ENCODE peak calls at places on chromosomes 16 and 17, in ten cellular contexts. One of them, this sample, is unnamed.

GRCh38 chr16:58493756-58494431 is 6.0 kb upstream of the NDRG4 start:
- DNase-seq in upper lobe of left lung: peak
- DNase-seq in transverse colon: no peak
- DNase-seq in breast epithelium: no peak
- DNase-seq in HCT116: no peak
- DNase-seq in K562: no peak
- DNase-seq in GM12892: no peak
- DNase-seq in stomach: no peak
- DNase-seq in GM12891: no peak
- DNase-seq in sigmoid colon: no peak
- DNase-seq in this sample: no peak

GRCh38 chr17:28875856-28876564 is 21.2 kb downstream of the ERAL1 start:
- DNase-seq in HCT116: no peak
- DNase-seq in GM12891: no peak
- DNase-seq in transverse colon: no peak
- DNase-seq in K562: no peak
- DNase-seq in stomach: no peak
- DNase-seq in GM12892: no peak
- DNase-seq in upper lobe of left lung: no peak
- DNase-seq in sigmoid colon: no peak
- DNase-seq in breast epithelium: no peak
- DNase-seq in this sample: no peak

GRCh38 chr16:87708181-87708580 is 57.6 kb downstream of the KLHDC4 start:
- DNase-seq in GM12891: no peak
- DNase-seq in breast epithelium: no peak
- DNase-seq in HCT116: no peak
- DNase-seq in GM12892: no peak
- DNase-seq in K562: no peak
- DNase-seq in sigmoid colon: no peak
- DNase-seq in upper lobe of left lung: peak
- DNase-seq in stomach: no peak
- DNase-seq in transverse colon: no peak
- DNase-seq in this sample: no peak

GRCh38 chr17:75539969-75540729 is 14.7 kb downstream of the LLGL2 start:
- DNase-seq in GM12891: no peak
- DNase-seq in upper lobe of left lung: peak
- DNase-seq in stomach: no peak
- DNase-seq in breast epithelium: no peak
- DNase-seq in transverse colon: no peak
- DNase-seq in sigmoid colon: no peak
- DNase-seq in HCT116: no peak
- DNase-seq in K562: no peak
- DNase-seq in GM12892: no peak
- DNase-seq in this sample: no peak

GRCh38 chr17:31919802-31920525 is 16.8 kb upstream of the SUZ12 start:
- DNase-seq in transverse colon: no peak
- DNase-seq in upper lobe of left lung: no peak
- DNase-seq in sigmoid colon: no peak
- DNase-seq in breast epithelium: no peak
- DNase-seq in GM12892: no peak
- DNase-seq in HCT116: no peak
- DNase-seq in stomach: no peak
- DNase-seq in GM12891: no peak
- DNase-seq in K562: no peak
- DNase-seq in this sample: no peak

GRCh38 chr17:60154616-60155426 is 5.0 kb downstream of the CA4 start:
- DNase-seq in breast epithelium: no peak
- DNase-seq in K562: no peak
- DNase-seq in transverse colon: no peak
- DNase-seq in upper lobe of left lung: no peak
- DNase-seq in sigmoid colon: no peak
- DNase-seq in GM12891: no peak
- DNase-seq in GM12892: no peak
- DNase-seq in HCT116: no peak
- DNase-seq in stomach: peak
- DNase-seq in this sample: no peak

GRCh38 chr17:7982171-7982570 is 20.2 kb upstream of the GUCY2D start:
- DNase-seq in HCT116: no peak
- DNase-seq in GM12891: no peak
- DNase-seq in transverse colon: no peak
- DNase-seq in GM12892: no peak
- DNase-seq in stomach: no peak
- DNase-seq in breast epithelium: no peak
- DNase-seq in sigmoid colon: peak
- DNase-seq in upper lobe of left lung: no peak
- DNase-seq in K562: no peak
- DNase-seq in this sample: no peak

GRCh38 chr17:49986396-49987289 is 8.4 kb downstream of the DLX3 start:
- DNase-seq in K562: no peak
- DNase-seq in stomach: no peak
- DNase-seq in sigmoid colon: peak
- DNase-seq in HCT116: no peak
- DNase-seq in breast epithelium: no peak
- DNase-seq in upper lobe of left lung: no peak
- DNase-seq in GM12892: no peak
- DNase-seq in transverse colon: no peak
- DNase-seq in GM12891: no peak
- DNase-seq in this sample: no peak

GRCh38 chr16:17938546-17938945 is 398.0 kb downstream of the NPIPA8 start:
- DNase-seq in GM12892: no peak
- DNase-seq in breast epithelium: no peak
- DNase-seq in GM12891: no peak
- DNase-seq in sigmoid colon: no peak
- DNase-seq in stomach: no peak
- DNase-seq in transverse colon: no peak
- DNase-seq in HCT116: no peak
- DNase-seq in K562: no peak
- DNase-seq in upper lobe of left lung: no peak
- DNase-seq in this sample: no peak

GRCh38 chr16:17940584-17940983 is 396.0 kb downstream of the NPIPA8 start:
- DNase-seq in GM12892: no peak
- DNase-seq in transverse colon: no peak
- DNase-seq in HCT116: no peak
- DNase-seq in K562: no peak
- DNase-seq in sigmoid colon: no peak
- DNase-seq in GM12891: no peak
- DNase-seq in breast epithelium: no peak
- DNase-seq in stomach: no peak
- DNase-seq in upper lobe of left lung: no peak
- DNase-seq in this sample: no peak

GRCh38 chr16:17942067-17942466 is 394.5 kb downstream of the NPIPA8 start:
- DNase-seq in HCT116: no peak
- DNase-seq in K562: no peak
- DNase-seq in sigmoid colon: no peak
- DNase-seq in GM12891: no peak
- DNase-seq in upper lobe of left lung: no peak
- DNase-seq in stomach: no peak
- DNase-seq in breast epithelium: no peak
- DNase-seq in transverse colon: no peak
- DNase-seq in GM12892: no peak
- DNase-seq in this sample: no peak

GRCh38 chr16:17939052-17939673 is 397.4 kb downstream of the NPIPA8 start:
- DNase-seq in K562: no peak
- DNase-seq in stomach: no peak
- DNase-seq in GM12892: no peak
- DNase-seq in upper lobe of left lung: no peak
- DNase-seq in breast epithelium: no peak
- DNase-seq in sigmoid colon: no peak
- DNase-seq in transverse colon: no peak
- DNase-seq in HCT116: no peak
- DNase-seq in GM12891: no peak
- DNase-seq in this sample: no peak

DNA sequence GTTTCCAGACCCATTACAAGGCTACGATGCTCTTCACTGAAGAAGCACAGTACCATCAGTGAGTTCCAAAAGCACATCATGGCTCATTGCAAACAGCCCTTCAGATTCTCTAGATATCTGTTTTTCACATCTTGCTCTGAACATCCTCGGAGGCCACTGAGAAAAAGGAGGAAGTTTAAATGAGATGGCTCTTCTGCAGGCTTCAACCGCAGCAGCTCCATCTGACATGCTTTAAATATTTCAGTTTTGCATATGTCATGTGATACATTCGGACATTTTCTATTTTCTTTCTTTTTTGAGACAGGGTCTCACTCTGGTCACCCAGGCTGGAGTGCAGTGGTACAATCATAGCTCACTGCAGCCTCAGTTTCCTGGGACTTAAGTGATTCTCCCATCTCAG is 396.8 kb downstream of the NPIPA8 start:
- DNase-seq in sigmoid colon: no peak
- DNase-seq in GM12891: no peak
- DNase-seq in GM12892: no peak
- DNase-seq in K562: no peak
- DNase-seq in breast epithelium: no peak
- DNase-seq in upper lobe of left lung: no peak
- DNase-seq in HCT116: no peak
- DNase-seq in transverse colon: no peak
- DNase-seq in stomach: no peak
- DNase-seq in this sample: no peak
- TF ChIP-seq POLR2AphosphoS5 in sigmoid colon: no peak
- TF ChIP-seq POLR2AphosphoS5 in GM12891: no peak
- TF ChIP-seq POLR2AphosphoS5 in GM12892: peak
- TF ChIP-seq POLR2AphosphoS5 in K562: no peak
- TF ChIP-seq POLR2AphosphoS5 in breast epithelium: no peak
- TF ChIP-seq POLR2AphosphoS5 in upper lobe of left lung: no peak
- TF ChIP-seq POLR2AphosphoS5 in HCT116: no peak
- TF ChIP-seq POLR2AphosphoS5 in transverse colon: no peak
- TF ChIP-seq POLR2AphosphoS5 in stomach: no peak
- TF ChIP-seq POLR2AphosphoS5 in this sample: no peak

GRCh38 chr17:62626719-62627218 is 701 bp upstream of the MRC2 start:
- DNase-seq in breast epithelium: no peak
- DNase-seq in stomach: no peak
- DNase-seq in GM12891: peak
- DNase-seq in K562: peak
- DNase-seq in upper lobe of left lung: no peak
- DNase-seq in transverse colon: no peak
- DNase-seq in HCT116: no peak
- DNase-seq in GM12892: no peak
- DNase-seq in sigmoid colon: peak
- DNase-seq in this sample: no peak

GRCh38 chr17:62627904-62628603 is 584 bp downstream of the MRC2 start:
- DNase-seq in transverse colon: peak
- DNase-seq in K562: peak
- DNase-seq in sigmoid colon: peak
- DNase-seq in stomach: no peak
- DNase-seq in HCT116: no peak
- DNase-seq in GM12891: peak
- DNase-seq in upper lobe of left lung: peak
- DNase-seq in GM12892: peak
- DNase-seq in breast epithelium: peak
- DNase-seq in this sample: peak

GRCh38 chr17:62625870-62626200 is 1.6 kb upstream of the MRC2 start:
- DNase-seq in stomach: no peak
- DNase-seq in sigmoid colon: no peak
- DNase-seq in K562: no peak
- DNase-seq in GM12891: no peak
- DNase-seq in upper lobe of left lung: no peak
- DNase-seq in HCT116: no peak
- DNase-seq in breast epithelium: no peak
- DNase-seq in GM12892: no peak
- DNase-seq in transverse colon: no peak
- DNase-seq in this sample: no peak

GRCh38 chr17:62628845-62629555 is 1.5 kb downstream of the MRC2 start:
- DNase-seq in stomach: no peak
- DNase-seq in transverse colon: no peak
- DNase-seq in K562: peak
- DNase-seq in upper lobe of left lung: no peak
- DNase-seq in GM12891: no peak
- DNase-seq in HCT116: no peak
- DNase-seq in sigmoid colon: no peak
- DNase-seq in GM12892: no peak
- DNase-seq in breast epithelium: peak
- DNase-seq in this sample: no peak

GRCh38 chr17:62627219-62627903 is at the start of gene MRC2:
- DNase-seq in sigmoid colon: peak
- DNase-seq in HCT116: peak
- DNase-seq in transverse colon: peak
- DNase-seq in GM12892: peak
- DNase-seq in upper lobe of left lung: peak
- DNase-seq in breast epithelium: peak
- DNase-seq in K562: peak
- DNase-seq in stomach: no peak
- DNase-seq in GM12891: peak
- DNase-seq in this sample: peak
- TF ChIP-seq POLR2AphosphoS5 in sigmoid colon: peak
- TF ChIP-seq POLR2AphosphoS5 in HCT116: peak
- TF ChIP-seq POLR2AphosphoS5 in transverse colon: no peak
- TF ChIP-seq POLR2AphosphoS5 in GM12892: no peak
- TF ChIP-seq POLR2AphosphoS5 in upper lobe of left lung: peak
- TF ChIP-seq POLR2AphosphoS5 in breast epithelium: no peak
- TF ChIP-seq POLR2AphosphoS5 in K562: no peak
- TF ChIP-seq POLR2AphosphoS5 in stomach: no peak
- TF ChIP-seq POLR2AphosphoS5 in GM12891: no peak
- TF ChIP-seq POLR2AphosphoS5 in this sample: no peak

GRCh38 chr17:43402078-43402477 is 3.3 kb downstream of the ARL4D start:
- DNase-seq in HCT116: no peak
- DNase-seq in breast epithelium: no peak
- DNase-seq in stomach: no peak
- DNase-seq in upper lobe of left lung: no peak
- DNase-seq in sigmoid colon: peak
- DNase-seq in GM12892: no peak
- DNase-seq in K562: no peak
- DNase-seq in transverse colon: no peak
- DNase-seq in GM12891: no peak
- DNase-seq in this sample: no peak
- TF ChIP-seq POLR2AphosphoS5 in HCT116: no peak
- TF ChIP-seq POLR2AphosphoS5 in breast epithelium: no peak
- TF ChIP-seq POLR2AphosphoS5 in stomach: no peak
- TF ChIP-seq POLR2AphosphoS5 in upper lobe of left lung: no peak
- TF ChIP-seq POLR2AphosphoS5 in sigmoid colon: no peak
- TF ChIP-seq POLR2AphosphoS5 in GM12892: no peak
- TF ChIP-seq POLR2AphosphoS5 in K562: no peak
- TF ChIP-seq POLR2AphosphoS5 in transverse colon: no peak
- TF ChIP-seq POLR2AphosphoS5 in GM12891: no peak
- TF ChIP-seq POLR2AphosphoS5 in this sample: no peak

GRCh38 chr17:82231312-82231561 is 2.4 kb downstream of the SLC16A3 start:
- DNase-seq in GM12892: peak
- DNase-seq in stomach: no peak
- DNase-seq in K562: no peak
- DNase-seq in transverse colon: no peak
- DNase-seq in GM12891: peak
- DNase-seq in upper lobe of left lung: no peak
- DNase-seq in HCT116: no peak
- DNase-seq in sigmoid colon: no peak
- DNase-seq in breast epithelium: no peak
- DNase-seq in this sample: no peak

GRCh38 chr17:82231562-82232321 is 2.9 kb downstream of the SLC16A3 start:
- DNase-seq in GM12891: no peak
- DNase-seq in GM12892: no peak
- DNase-seq in upper lobe of left lung: peak
- DNase-seq in HCT116: no peak
- DNase-seq in K562: peak
- DNase-seq in stomach: peak
- DNase-seq in sigmoid colon: peak
- DNase-seq in breast epithelium: peak
- DNase-seq in transverse colon: peak
- DNase-seq in this sample: peak

GRCh38 chr17:82234211-82235055 is 5.6 kb downstream of the SLC16A3 start:
- DNase-seq in stomach: no peak
- DNase-seq in upper lobe of left lung: peak
- DNase-seq in K562: no peak
- DNase-seq in transverse colon: no peak
- DNase-seq in GM12891: no peak
- DNase-seq in sigmoid colon: no peak
- DNase-seq in GM12892: no peak
- DNase-seq in HCT116: no peak
- DNase-seq in breast epithelium: no peak
- DNase-seq in this sample: no peak

GRCh38 chr17:82232322-82232785 is 3.5 kb downstream of the SLC16A3 start:
- DNase-seq in HCT116: no peak
- DNase-seq in GM12892: no peak
- DNase-seq in upper lobe of left lung: peak
- DNase-seq in breast epithelium: no peak
- DNase-seq in transverse colon: no peak
- DNase-seq in stomach: no peak
- DNase-seq in sigmoid colon: peak
- DNase-seq in GM12891: no peak
- DNase-seq in K562: no peak
- DNase-seq in this sample: no peak

GRCh38 chr17:82232876-82233785 is 4.3 kb downstream of the SLC16A3 start:
- DNase-seq in upper lobe of left lung: no peak
- DNase-seq in K562: no peak
- DNase-seq in transverse colon: peak
- DNase-seq in GM12891: no peak
- DNase-seq in breast epithelium: no peak
- DNase-seq in stomach: no peak
- DNase-seq in GM12892: no peak
- DNase-seq in HCT116: no peak
- DNase-seq in sigmoid colon: peak
- DNase-seq in this sample: no peak
- TF ChIP-seq POLR2AphosphoS5 in upper lobe of left lung: no peak
- TF ChIP-seq POLR2AphosphoS5 in K562: no peak
- TF ChIP-seq POLR2AphosphoS5 in transverse colon: no peak
- TF ChIP-seq POLR2AphosphoS5 in GM12891: no peak
- TF ChIP-seq POLR2AphosphoS5 in breast epithelium: no peak
- TF ChIP-seq POLR2AphosphoS5 in stomach: peak
- TF ChIP-seq POLR2AphosphoS5 in GM12892: no peak
- TF ChIP-seq POLR2AphosphoS5 in HCT116: no peak
- TF ChIP-seq POLR2AphosphoS5 in sigmoid colon: no peak
- TF ChIP-seq POLR2AphosphoS5 in this sample: no peak

This sample was measured in prostate gland.